ENCODE peak calls at places on chromosomes 12 and 14, in five cellular contexts. T is A549, R is K562, X is IMR-90, I is HepG2. N is an unnamed sample.

GRCh38 chr14:81311816-81312215 is 88.3 kb downstream of the STON2 start:
- DNase-seq in T (no peak), I (no peak), R (no peak), X (no peak), N (no peak)

GRCh38 chr14:95255487-95255886 is 64.2 kb downstream of the CLMN start:
- DNase-seq in T (peak), X (peak), R (peak), I (no peak), N (peak)

GRCh38 chr14:90942511-90942910 is 117.9 kb downstream of the RPS6KA5 start:
- DNase-seq in T (no peak), R (no peak), I (no peak), X (no peak), N (no peak)

GRCh38 chr12:3600039-3600720 is 109.2 kb downstream of the PRMT8 start:
- DNase-seq in R (peak), I (no peak), X (no peak), T (no peak), N (no peak)

GRCh38 chr12:111828338-111828979 is 13.6 kb upstream of the MAPKAPK5 start:
- DNase-seq in T (no peak), R (no peak), X (no peak), I (no peak), N (no peak)

GRCh38 chr14:106372870-106373657 is 846.7 kb downstream of the TMEM121 start:
- DNase-seq in X (no peak), I (peak), R (peak), T (peak), N (no peak)

GRCh38 chr14:52146504-52146903 is 77.6 kb upstream of the NID2 start:
- DNase-seq in T (no peak), X (no peak), R (no peak), I (no peak), N (no peak)

GRCh38 chr12:2384533-2385328 is 331.9 kb downstream of the CACNA1C start:
- DNase-seq in I (no peak), R (no peak), X (peak), T (no peak), N (no peak)

GRCh38 chr12:115758886-115759620 is 518.4 kb downstream of the MED13L start:
- DNase-seq in T (no peak), X (no peak), R (no peak), I (no peak), N (no peak)

GRCh38 chr12:95548056-95548538 is 3.2 kb downstream of the USP44 start:
- DNase-seq in R (peak), T (no peak), I (no peak), X (no peak), N (no peak)

GRCh38 chr14:88437659-88438058 is 52.2 kb downstream of the SPATA7 start:
- DNase-seq in X (no peak), R (no peak), T (no peak), I (no peak), N (no peak)

GRCh38 chr12:30945443-30946164 is 19.1 kb downstream of the TSPAN11 start:
- DNase-seq in X (no peak), T (no peak), I (no peak), R (no peak), N (no peak)

GRCh38 chr14:68694516-68695235 is 98.2 kb downstream of the ZFP36L1 start:
- DNase-seq in I (no peak), R (no peak), T (no peak), X (peak), N (no peak)

GRCh38 chr12:10617868-10618267 is 4.5 kb upstream of the MAGOHB start:
- DNase-seq in T (no peak), X (peak), R (peak), I (no peak), N (no peak)

GRCh38 chr12:104386461-104386860 is 70.3 kb upstream of the CHST11 start:
- DNase-seq in X (no peak), I (no peak), T (no peak), R (peak), N (no peak)

GRCh38 chr14:105987563-105987962 is 461.2 kb downstream of the TMEM121 start:
- DNase-seq in X (no peak), T (no peak), R (no peak), I (no peak), N (no peak)

GRCh38 chr12:6872073-6873048 is 742 bp downstream of the SPSB2 start:
- DNase-seq in T (peak), X (peak), R (peak), I (peak), N (no peak)

GRCh38 chr12:109589691-109590245 is 16.2 kb downstream of the MVK start:
- DNase-seq in X (no peak), I (no peak), R (no peak), T (no peak), N (no peak)

GRCh38 chr14:91202234-91202974 is 42.1 kb downstream of the GPR68 start:
- DNase-seq in X (no peak), R (peak), I (no peak), T (no peak), N (no peak)

GRCh38 chr14:88422036-88422435 is 36.6 kb downstream of the SPATA7 start:
- DNase-seq in X (no peak), T (no peak), R (no peak), I (no peak), N (no peak)

GRCh38 chr12:10354502-10354901 is 35.3 kb downstream of the KLRK1 start:
- DNase-seq in R (no peak), I (peak), X (no peak), T (no peak), N (no peak)

GRCh38 chr14:96623676-96624484 is 121.7 kb downstream of the PAPOLA start:
- DNase-seq in I (no peak), T (no peak), R (no peak), X (no peak), N (no peak)

GRCh38 chr14:73058923-73059311 is 583 bp downstream of the RBM25 start:
- DNase-seq in R (peak), T (peak), I (peak), X (peak), N (peak)

GRCh38 chr12:54352891-54353874 is 11.1 kb downstream of the GPR84 start:
- DNase-seq in X (peak), I (no peak), R (peak), T (no peak), N (peak)

GRCh38 chr14:39246618-39247017 is 12.9 kb downstream of the MIA2 start:
- DNase-seq in X (peak), T (no peak), I (no peak), R (no peak), N (no peak)

GRCh38 chr12:81078469-81079196 is 754 bp downstream of the ACSS3 start:
- DNase-seq in I (peak), T (no peak), X (peak), R (no peak), N (no peak)

GRCh38 chr14:56976211-56976610 is 165.9 kb upstream of the OTX2 start:
- DNase-seq in I (peak), R (no peak), T (no peak), X (no peak), N (no peak)

GRCh38 chr12:128844031-128844635 is 9.1 kb upstream of the GLT1D1 start:
- DNase-seq in X (no peak), T (no peak), R (no peak), I (peak), N (no peak)
- TF ChIP-seq MAFK in X (no peak), T (no peak), R (no peak), I (no peak), N (no peak)

DNA sequence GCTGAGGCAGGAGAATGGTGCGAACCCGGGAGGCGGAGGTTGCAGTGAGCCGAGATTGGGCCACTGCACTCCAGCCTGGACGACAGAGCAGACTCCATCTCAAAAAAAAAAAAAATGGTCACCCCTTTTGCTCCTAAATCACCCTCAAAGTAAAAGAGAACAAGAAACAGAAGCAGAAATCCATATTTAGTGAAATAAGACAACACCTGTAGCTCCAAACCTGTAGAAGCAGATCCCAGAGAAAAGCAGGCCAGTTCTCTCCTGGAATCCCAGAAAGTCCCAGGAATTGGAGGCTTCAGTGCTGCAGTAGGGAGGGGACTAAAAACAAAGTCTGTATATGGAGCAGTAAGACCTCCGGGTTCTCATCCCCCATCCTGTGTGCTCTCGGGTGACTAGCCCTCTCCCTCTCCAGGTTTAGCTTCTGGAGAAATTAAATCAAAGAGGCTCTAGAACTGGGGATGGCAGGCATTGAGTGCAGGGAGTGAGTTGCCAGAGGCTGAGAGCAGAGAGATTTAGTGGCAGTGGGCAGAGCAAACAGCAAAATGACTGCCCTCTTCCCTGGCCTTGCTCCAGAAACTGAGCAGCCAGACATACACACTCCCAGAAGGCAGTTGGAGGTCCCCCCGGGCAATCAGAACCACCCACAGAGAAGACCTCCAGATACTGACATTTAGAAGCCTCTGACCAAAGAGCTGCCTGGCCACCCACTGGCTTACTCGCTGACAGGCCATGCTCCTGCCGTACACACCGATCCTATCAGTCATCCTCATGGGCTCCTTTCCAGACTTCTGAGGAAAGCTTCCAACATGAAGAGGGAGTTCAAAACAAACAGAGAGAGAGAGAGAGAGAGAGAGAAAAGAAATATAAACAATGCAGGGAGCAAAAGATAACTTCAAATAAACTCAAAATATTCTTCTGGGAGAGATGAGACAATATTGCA is 6.3 kb upstream of the MLXIP start:
- DNase-seq in R (peak), I (no peak), X (peak), T (peak), N (no peak)
- TF ChIP-seq MAFK in R (peak), I (no peak), X (no peak), T (no peak), N (no peak)

GRCh38 chr14:75829316-75829715 is 152.5 kb downstream of the TGFB3 start:
- DNase-seq in R (no peak), X (no peak), T (no peak), I (no peak), N (no peak)

GRCh38 chr14:75831971-75832370 is 149.8 kb downstream of the TGFB3 start:
- DNase-seq in X (peak), I (no peak), T (peak), R (peak), N (no peak)

GRCh38 chr14:75833326-75834020 is 148.3 kb downstream of the TGFB3 start:
- DNase-seq in R (no peak), I (no peak), X (no peak), T (no peak), N (no peak)

GRCh38 chr14:75832621-75833297 is 149.0 kb downstream of the TGFB3 start:
- DNase-seq in X (peak), I (no peak), R (peak), T (no peak), N (no peak)

GRCh38 chr14:75831455-75831854 is 150.3 kb downstream of the TGFB3 start:
- DNase-seq in T (peak), X (peak), R (peak), I (peak), N (no peak)
- TF ChIP-seq MAFK in T (peak), X (peak), R (peak), I (peak), N (no peak)

DNA sequence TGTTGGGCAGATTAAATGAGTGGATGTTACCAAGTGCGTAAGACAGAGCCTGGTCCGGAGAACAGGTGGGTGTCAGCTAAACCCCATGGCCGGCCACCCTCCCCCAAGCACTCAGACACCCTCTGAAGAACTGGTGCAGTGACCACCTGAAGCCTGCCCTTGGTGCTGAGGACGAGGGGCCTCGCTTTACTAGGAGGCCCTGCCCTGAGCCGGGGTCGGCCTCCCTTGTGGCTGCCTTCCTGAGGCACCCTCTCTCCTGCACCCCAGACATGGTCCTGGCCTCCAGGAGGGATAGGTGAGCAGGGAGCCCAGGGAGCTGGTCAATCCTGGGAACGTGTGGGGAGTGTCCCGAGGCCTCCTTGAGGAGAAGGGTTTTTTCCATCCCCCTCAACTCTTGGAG is 4.9 kb upstream of the KIF26A start:
- DNase-seq in T (no peak), X (no peak), R (no peak), I (no peak), N (no peak)
- TF ChIP-seq MAFK in T (no peak), X (no peak), R (no peak), I (no peak), N (no peak)

GRCh38 chr14:53710615-53711014 is 246.0 kb downstream of the BMP4 start:
- DNase-seq in T (no peak), I (no peak), X (no peak), R (no peak), N (no peak)

GRCh38 chr14:53711205-53711604 is 245.4 kb downstream of the BMP4 start:
- DNase-seq in I (no peak), T (no peak), X (no peak), R (no peak), N (no peak)

GRCh38 chr14:53716521-53716920 is 240.1 kb downstream of the BMP4 start:
- DNase-seq in T (no peak), X (no peak), I (no peak), R (no peak), N (no peak)

GRCh38 chr14:53715390-53715730 is 241.3 kb downstream of the BMP4 start:
- DNase-seq in I (peak), R (no peak), T (peak), X (peak), N (no peak)

DNA sequence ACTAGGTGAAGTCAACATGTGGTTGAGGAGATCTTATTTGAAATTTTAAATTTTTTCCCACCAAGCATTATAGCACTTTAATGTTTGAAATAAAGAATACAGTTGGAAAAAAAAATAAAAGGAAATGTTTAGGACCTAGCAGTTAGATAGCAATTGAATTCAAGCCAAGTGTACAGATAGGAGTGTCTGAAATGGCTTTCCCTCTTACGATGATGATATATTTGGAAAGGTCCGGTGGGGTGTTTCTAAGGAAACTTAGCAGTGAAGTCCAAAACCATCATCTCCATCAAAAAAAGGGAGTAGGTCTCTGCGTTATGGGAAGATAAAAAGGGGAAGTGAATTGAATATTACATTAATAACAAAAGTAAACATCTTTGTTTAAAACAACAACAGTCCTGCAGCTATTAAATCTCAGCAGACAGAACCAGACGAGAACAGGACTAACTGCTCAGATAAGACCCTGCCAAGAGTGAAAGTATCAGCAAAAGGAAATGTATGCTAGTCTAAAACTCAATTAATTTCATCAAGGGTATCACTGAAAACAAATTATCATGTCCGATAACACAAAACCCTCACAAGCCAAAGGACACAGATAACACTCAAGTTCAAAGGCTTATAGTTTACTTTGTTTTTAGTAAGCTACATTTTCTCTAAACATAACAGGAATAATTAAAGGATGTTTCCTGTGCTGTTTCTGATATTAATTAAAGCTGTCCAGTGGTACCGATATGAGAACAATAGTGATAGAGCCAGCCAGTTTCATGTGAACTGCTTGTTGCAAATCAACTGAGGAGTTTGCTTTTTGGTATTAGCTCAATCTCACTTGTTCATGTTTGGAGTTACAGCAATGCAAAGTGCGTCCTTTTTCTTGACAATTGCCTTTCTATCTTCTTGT is 241.9 kb downstream of the BMP4 start:
- DNase-seq in R (no peak), I (no peak), X (no peak), T (no peak), N (no peak)
- TF ChIP-seq MAFK in R (no peak), I (no peak), X (no peak), T (no peak), N (no peak)

DNA sequence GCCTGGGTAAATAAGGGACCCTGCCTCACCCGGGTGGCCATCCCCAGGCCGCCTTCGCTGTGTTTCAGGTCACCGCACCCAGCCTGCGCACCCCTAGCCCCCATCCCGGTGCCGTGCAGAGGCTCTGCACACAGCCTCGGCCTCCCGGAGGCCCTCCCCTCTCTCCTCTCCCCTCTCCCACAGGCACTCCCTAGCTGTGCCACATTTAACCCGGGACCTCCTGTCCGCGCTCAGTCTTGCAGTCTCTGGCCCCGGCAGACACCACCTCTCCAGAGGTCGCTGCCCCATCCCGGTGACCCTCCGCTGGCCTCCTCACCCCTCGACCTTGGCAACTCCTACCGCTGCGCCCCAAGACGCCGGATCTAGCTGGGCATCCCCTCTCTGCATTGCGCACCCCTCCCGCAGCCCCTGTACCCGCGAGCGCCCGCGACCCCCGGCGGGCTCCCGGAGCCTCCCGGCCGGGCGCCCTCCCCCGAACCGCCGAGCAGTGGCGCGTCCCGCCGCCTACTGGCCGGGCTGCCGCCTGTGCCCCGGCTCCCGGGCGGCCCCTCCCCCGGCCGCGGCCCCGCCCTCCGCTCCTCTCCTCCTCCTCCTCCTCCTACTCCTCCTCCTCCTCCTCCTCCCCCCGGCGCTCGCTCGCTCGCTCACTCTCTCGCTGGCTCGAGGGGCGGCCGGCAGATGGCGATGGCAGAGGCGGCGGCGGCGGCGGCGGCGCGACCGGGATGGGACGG is 120.7 kb downstream of the AACS start:
- DNase-seq in I (peak), X (peak), T (peak), R (peak), N (peak)
- TF ChIP-seq MAFK in I (no peak), X (no peak), T (no peak), R (no peak), N (no peak)

DNA sequence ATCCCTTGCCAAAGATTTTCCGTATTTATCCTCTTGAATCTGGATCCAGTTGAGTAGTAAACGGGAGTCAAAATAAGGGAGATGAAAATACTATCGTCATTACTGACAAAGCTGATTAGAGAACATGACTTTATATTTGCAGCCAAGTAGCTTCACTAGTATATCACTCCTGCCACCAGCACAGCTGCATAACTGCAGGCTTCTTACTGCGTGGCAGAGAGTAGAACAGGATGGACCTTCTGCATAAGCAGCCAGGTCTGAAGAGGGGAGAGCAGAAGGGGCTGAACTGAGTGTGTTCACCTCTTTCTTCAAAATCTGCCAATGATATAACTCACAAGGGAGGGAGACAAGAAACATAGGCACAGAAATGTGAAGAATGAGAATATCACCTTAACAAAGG is 283.7 kb downstream of the FBXL14 start:
- DNase-seq in T (no peak), I (no peak), R (no peak), X (no peak), N (no peak)
- TF ChIP-seq MAFK in T (no peak), I (no peak), R (no peak), X (no peak), N (no peak)

GRCh38 chr14:29892327-29892726 is 35.3 kb downstream of the PRKD1 start:
- DNase-seq in T (peak), R (no peak), I (no peak), X (peak), N (no peak)
- TF ChIP-seq MAFK in T (no peak), R (no peak), I (no peak), X (no peak), N (no peak)

GRCh38 chr14:104436741-104437701 is 142.5 kb upstream of the C14orf180 start:
- DNase-seq in R (no peak), T (no peak), X (no peak), I (no peak), N (peak)
- TF ChIP-seq MAFK in R (no peak), T (no peak), X (no peak), I (no peak), N (no peak)